ENCODE peak calls at places on chromosomes 7 and 10, in six cellular contexts. U is left lobe of liver; P is suprapubic skin; S is stimulated activated CD8-positive, alpha-beta memory T cell treated with anti-CD3 and anti-CD28 coated beads, Interleukin-15, amount 100 ng/mL, for 24 hours; D is T-helper 17 cell; B is AG10803. R is an unnamed sample.
A peak's percentile ranks its signal among the peaks of the same experiment; 100 is the strongest.

GRCh38 chr10:75261813-75262725 is 26.3 kb upstream of the COMTD1 start:
- DNase-seq in U (no peak), P (no peak), S (no peak), D (no peak), B (peak; percentile 48), R (no peak)

GRCh38 chr7:108463613-108464012 is 7.4 kb upstream of the NRCAM start:
- DNase-seq in U (no peak), P (no peak), S (no peak), D (no peak), B (no peak), R (no peak)

GRCh38 chr7:156223935-156224334 is 411.7 kb upstream of the SHH start:
- DNase-seq in U (peak; percentile 7), P (no peak), S (no peak), D (no peak), B (no peak), R (no peak)

GRCh38 chr7:106071356-106071998 is 40.6 kb downstream of the SYPL1 start:
- DNase-seq in U (no peak), P (no peak), S (no peak), D (no peak), B (no peak), R (peak; percentile 66)

GRCh38 chr10:70692043-70692603 is 19.8 kb downstream of the ADAMTS14 start:
- DNase-seq in U (no peak), P (no peak), S (no peak), D (no peak), B (no peak), R (no peak)

GRCh38 chr10:120369831-120370230 is 87.2 kb upstream of the PLPP4 start:
- DNase-seq in U (no peak), P (no peak), S (no peak), D (no peak), B (no peak), R (no peak)

GRCh38 chr7:157471259-157472125 is 134.7 kb downstream of the DNAJB6 start:
- DNase-seq in U (peak; percentile 35), P (no peak), S (no peak), D (no peak), B (no peak), R (no peak)

GRCh38 chr7:48097511-48098231 is 8.6 kb downstream of the UPP1 start:
- DNase-seq in U (no peak), P (no peak), S (no peak), D (no peak), B (peak; percentile 49), R (no peak)

GRCh38 chr7:65390588-65390987 is 16.9 kb downstream of the ZNF92 start:
- DNase-seq in U (no peak), P (no peak), S (no peak), D (no peak), B (no peak), R (no peak)

GRCh38 chr7:128410092-128410665 is 397 bp upstream of the IMPDH1 start:
- DNase-seq in U (no peak), P (no peak), S (no peak), D (peak; percentile 57), B (peak; percentile 82), R (peak; percentile 88)

GRCh38 chr10:48535416-48536225 is 69.3 kb downstream of the ARHGAP22 start:
- DNase-seq in U (peak; percentile 21), P (no peak), S (no peak), D (no peak), B (no peak), R (no peak)

GRCh38 chr7:22726849-22727792 is at the start of gene IL6:
- DNase-seq in U (peak; percentile 57), P (peak; percentile 85), S (no peak), D (no peak), B (peak; percentile 98), R (peak; percentile 95)

GRCh38 chr7:15407910-15408309 is 153.9 kb downstream of the AGMO start:
- DNase-seq in U (no peak), P (no peak), S (no peak), D (no peak), B (no peak), R (no peak)

GRCh38 chr7:73715648-73716317 is 3.7 kb downstream of the STX1A start:
- DNase-seq in U (no peak), P (no peak), S (no peak), D (no peak), B (peak; percentile 89), R (no peak)

GRCh38 chr7:46229409-46229808 is 308.3 kb upstream of the IGFBP3 start:
- DNase-seq in U (no peak), P (no peak), S (no peak), D (no peak), B (peak; percentile 78), R (no peak)

GRCh38 chr7:136692221-136692620 is 176.2 kb upstream of the CHRM2 start:
- DNase-seq in U (no peak), P (no peak), S (no peak), D (no peak), B (no peak), R (no peak)

GRCh38 chr7:2641406-2642393 is 9.9 kb downstream of the TTYH3 start:
- DNase-seq in U (peak; percentile 96), P (peak; percentile 94), S (no peak), D (no peak), B (peak; percentile 99), R (peak; percentile 96)

GRCh38 chr10:11573497-11573896 is 38.0 kb downstream of the USP6NL start:
- DNase-seq in U (no peak), P (no peak), S (no peak), D (no peak), B (peak; percentile 62), R (no peak)

GRCh38 chr7:24718977-24719491 is 38.2 kb downstream of the GSDME start:
- DNase-seq in U (peak; percentile 15), P (no peak), S (no peak), D (no peak), B (no peak), R (no peak)

GRCh38 chr10:89427629-89428028 is 13.3 kb downstream of the IFIT5 start:
- DNase-seq in U (no peak), P (no peak), S (no peak), D (no peak), B (peak; percentile 81), R (no peak)

GRCh38 chr10:124416733-124417132 is 2.0 kb downstream of the OAT start:
- DNase-seq in U (no peak), P (no peak), S (no peak), D (no peak), B (peak; percentile 66), R (no peak)

GRCh38 chr10:89414879-89415821 is 782 bp downstream of the IFIT5 start:
- DNase-seq in U (peak; percentile 65), P (peak; percentile 71), S (peak; percentile 12), D (peak; percentile 28), B (peak; percentile 48), R (peak; percentile 41)

GRCh38 chr10:79049931-79050895 is 18.6 kb upstream of the ZMIZ1 start:
- DNase-seq in U (peak; percentile 18), P (peak; percentile 49), S (no peak), D (no peak), B (no peak), R (no peak)

GRCh38 chr7:31175672-31176071 is 123.6 kb downstream of the ADCYAP1R1 start:
- DNase-seq in U (no peak), P (no peak), S (no peak), D (no peak), B (no peak), R (no peak)

GRCh38 chr7:54798569-54798968 is 39.6 kb upstream of the SEC61G start:
- DNase-seq in U (no peak), P (no peak), S (no peak), D (no peak), B (no peak), R (no peak)

GRCh38 chr7:157490465-157490912 is 153.7 kb downstream of the DNAJB6 start:
- DNase-seq in U (peak; percentile 44), P (no peak), S (no peak), D (no peak), B (peak; percentile 8), R (no peak)

GRCh38 chr10:67933199-67933598 is 48.7 kb downstream of the SIRT1 start:
- DNase-seq in U (no peak), P (no peak), S (no peak), D (no peak), B (no peak), R (no peak)

GRCh38 chr10:43262043-43262901 is 4.6 kb downstream of the RASGEF1A start:
- DNase-seq in U (no peak), P (no peak), S (no peak), D (no peak), B (no peak), R (no peak)

GRCh38 chr10:131618587-131619267 is 282.1 kb upstream of the PPP2R2D start:
- DNase-seq in U (no peak), P (no peak), S (no peak), D (no peak), B (no peak), R (no peak)

GRCh38 chr10:96244354-96244753 is 27.0 kb downstream of the BLNK start:
- DNase-seq in U (peak; percentile 40), P (no peak), S (no peak), D (no peak), B (no peak), R (no peak)

GRCh38 chr10:84267503-84268126 is 22.8 kb downstream of the RGR start:
- DNase-seq in U (no peak), P (no peak), S (peak; percentile 40), D (peak; percentile 28), B (peak; percentile 48), R (no peak)

GRCh38 chr10:130430291-130430690 is 294.1 kb downstream of the GLRX3 start:
- DNase-seq in U (no peak), P (no peak), S (no peak), D (no peak), B (no peak), R (no peak)

GRCh38 chr7:155739538-155740140 is 72.6 kb downstream of the SHH start:
- DNase-seq in U (no peak), P (peak; percentile 44), S (no peak), D (no peak), B (no peak), R (no peak)

GRCh38 chr10:117568226-117568625 is 25.7 kb downstream of the EMX2 start:
- DNase-seq in U (no peak), P (no peak), S (no peak), D (no peak), B (peak; percentile 84), R (no peak)

GRCh38 chr10:13399236-13399635 is 51.1 kb upstream of the SEPHS1 start:
- DNase-seq in U (no peak), P (no peak), S (no peak), D (no peak), B (no peak), R (no peak)

GRCh38 chr7:136023134-136023869 is 46.1 kb upstream of the MTPN start:
- DNase-seq in U (no peak), P (no peak), S (no peak), D (no peak), B (no peak), R (no peak)

GRCh38 chr7:153920897-153921296 is 131.3 kb upstream of the DPP6 start:
- DNase-seq in U (no peak), P (no peak), S (no peak), D (no peak), B (no peak), R (no peak)

GRCh38 chr10:10598297-10598696 is 419.4 kb upstream of the CELF2 start:
- DNase-seq in U (no peak), P (no peak), S (no peak), D (no peak), B (no peak), R (no peak)

R was measured in upper lobe of left lung.